ENCODE peak calls at places on chromosomes 7 and 10, in five cellular contexts. One of them, this sample, is unnamed.

GRCh38 chr7:128912281-128912680 is 1.8 kb upstream of the KCP start:
- DNase-seq in stomach: no peak
- DNase-seq in HepG2: no peak
- DNase-seq in breast epithelium: no peak
- DNase-seq in HCT116: no peak
- DNase-seq in this sample: peak; percentile 38

GRCh38 chr7:31096198-31096881 is 44.2 kb downstream of the ADCYAP1R1 start:
- DNase-seq in stomach: peak; percentile 18
- DNase-seq in HepG2: no peak
- DNase-seq in breast epithelium: no peak
- DNase-seq in HCT116: no peak
- DNase-seq in this sample: peak; percentile 55

GRCh38 chr7:96719164-96719563 is 9.5 kb upstream of the SEM1 start:
- DNase-seq in stomach: no peak
- DNase-seq in HepG2: no peak
- DNase-seq in breast epithelium: no peak
- DNase-seq in HCT116: no peak
- DNase-seq in this sample: no peak

GRCh38 chr10:79073784-79074432 is 5.1 kb downstream of the ZMIZ1 start:
- DNase-seq in stomach: peak; percentile 62
- DNase-seq in HepG2: peak; percentile 61
- DNase-seq in breast epithelium: no peak
- DNase-seq in HCT116: no peak
- DNase-seq in this sample: no peak

GRCh38 chr10:101214446-101215396 is 14.5 kb downstream of the LBX1 start:
- DNase-seq in stomach: peak; percentile 65
- DNase-seq in HepG2: peak; percentile 50
- DNase-seq in breast epithelium: no peak
- DNase-seq in HCT116: peak; percentile 66
- DNase-seq in this sample: peak; percentile 88

GRCh38 chr10:71706216-71707121 is 13.1 kb downstream of the C10orf105 start:
- DNase-seq in stomach: no peak
- DNase-seq in HepG2: no peak
- DNase-seq in breast epithelium: no peak
- DNase-seq in HCT116: no peak
- DNase-seq in this sample: no peak

GRCh38 chr10:48249004-48249762 is 25.3 kb downstream of the FRMPD2 start:
- DNase-seq in stomach: no peak
- DNase-seq in HepG2: no peak
- DNase-seq in breast epithelium: no peak
- DNase-seq in HCT116: no peak
- DNase-seq in this sample: peak; percentile 21

GRCh38 chr7:821688-822087 is 10.6 kb upstream of the SUN1 start:
- DNase-seq in stomach: no peak
- DNase-seq in HepG2: no peak
- DNase-seq in breast epithelium: no peak
- DNase-seq in HCT116: no peak
- DNase-seq in this sample: peak; percentile 25

GRCh38 chr10:14761372-14761771 is 13.3 kb downstream of the FAM107B start:
- DNase-seq in stomach: no peak
- DNase-seq in HepG2: no peak
- DNase-seq in breast epithelium: no peak
- DNase-seq in HCT116: no peak
- DNase-seq in this sample: no peak

DNA sequence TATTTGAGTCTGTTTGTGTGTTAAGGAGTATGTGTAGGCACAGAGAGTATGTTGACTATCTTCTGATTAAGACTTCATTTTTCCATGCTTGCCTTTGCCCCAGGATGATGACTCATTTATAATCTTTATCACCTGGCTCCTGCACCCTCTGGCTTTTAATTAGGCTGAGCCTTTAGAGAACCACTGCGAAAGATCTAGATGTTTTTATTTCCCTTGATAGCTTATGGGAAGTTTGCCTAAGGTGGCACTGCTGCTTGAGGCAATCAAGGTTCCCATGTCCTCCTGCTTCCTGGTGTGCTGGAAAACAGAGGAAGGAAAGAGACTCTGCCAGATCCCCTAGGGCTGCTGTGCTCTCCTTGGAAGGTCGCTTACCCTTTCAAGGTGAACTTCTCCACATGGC is 114.6 kb downstream of the ARL4A start:
- DNase-seq in stomach: peak; percentile 41
- DNase-seq in HepG2: no peak
- DNase-seq in breast epithelium: no peak
- DNase-seq in HCT116: peak; percentile 42
- DNase-seq in this sample: no peak
- TF ChIP-seq POLR2AphosphoS5 in stomach: peak; percentile 79
- TF ChIP-seq POLR2AphosphoS5 in HepG2: no peak
- TF ChIP-seq POLR2AphosphoS5 in breast epithelium: no peak
- TF ChIP-seq POLR2AphosphoS5 in HCT116: peak; percentile 38
- TF ChIP-seq POLR2AphosphoS5 in this sample: no peak

DNA sequence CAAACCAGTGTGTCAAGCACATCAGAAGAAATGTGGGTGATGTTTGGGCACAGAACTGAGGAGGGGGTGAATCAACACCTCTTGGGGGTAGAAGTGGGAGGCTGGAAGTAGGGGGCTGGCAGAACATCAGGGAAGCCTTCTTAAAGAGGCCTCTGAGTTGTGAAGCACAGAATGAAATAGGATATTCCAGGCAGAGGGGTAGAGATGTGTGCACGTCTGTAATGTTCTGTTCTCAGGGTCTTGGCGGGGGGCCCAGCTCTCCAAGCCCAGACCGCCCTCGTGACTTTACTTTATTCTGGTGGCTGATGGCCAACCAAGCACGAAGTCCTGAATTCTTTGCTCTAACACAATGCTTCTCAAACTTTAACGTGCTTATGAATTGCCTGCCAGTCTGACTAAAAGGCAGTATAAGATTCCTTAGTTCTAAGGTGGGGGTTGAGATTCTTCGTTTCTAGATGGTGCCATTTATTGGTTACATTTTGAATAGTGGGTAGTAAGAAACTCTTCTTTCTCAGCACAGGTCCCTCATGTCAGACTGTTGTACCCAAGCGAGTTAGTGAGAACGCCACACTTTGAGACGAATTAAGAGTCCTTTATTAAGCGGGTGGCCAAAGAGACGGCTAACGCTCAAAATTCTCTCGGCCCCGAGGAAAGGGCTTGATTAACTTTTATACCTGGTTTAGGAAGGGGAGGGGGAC is 8.2 kb downstream of the PRXL2A start:
- DNase-seq in stomach: peak; percentile 34
- DNase-seq in HepG2: no peak
- DNase-seq in breast epithelium: no peak
- DNase-seq in HCT116: no peak
- DNase-seq in this sample: no peak
- TF ChIP-seq POLR2AphosphoS5 in stomach: no peak
- TF ChIP-seq POLR2AphosphoS5 in HepG2: no peak
- TF ChIP-seq POLR2AphosphoS5 in breast epithelium: no peak
- TF ChIP-seq POLR2AphosphoS5 in HCT116: no peak
- TF ChIP-seq POLR2AphosphoS5 in this sample: no peak

GRCh38 chr7:156906281-156906680 is 13.3 kb upstream of the LMBR1 start:
- DNase-seq in stomach: no peak
- DNase-seq in HepG2: no peak
- DNase-seq in breast epithelium: no peak
- DNase-seq in HCT116: no peak
- DNase-seq in this sample: no peak

GRCh38 chr7:156897673-156898072 is 4.7 kb upstream of the LMBR1 start:
- DNase-seq in stomach: no peak
- DNase-seq in HepG2: no peak
- DNase-seq in breast epithelium: no peak
- DNase-seq in HCT116: no peak
- DNase-seq in this sample: no peak

GRCh38 chr7:156907656-156908055 is 14.7 kb upstream of the LMBR1 start:
- DNase-seq in stomach: no peak
- DNase-seq in HepG2: no peak
- DNase-seq in breast epithelium: no peak
- DNase-seq in HCT116: no peak
- DNase-seq in this sample: no peak

GRCh38 chr7:156898938-156899337 is 6.0 kb upstream of the LMBR1 start:
- DNase-seq in stomach: no peak
- DNase-seq in HepG2: no peak
- DNase-seq in breast epithelium: no peak
- DNase-seq in HCT116: no peak
- DNase-seq in this sample: no peak

GRCh38 chr7:156903232-156903909 is 10.4 kb upstream of the LMBR1 start:
- DNase-seq in stomach: peak; percentile 73
- DNase-seq in HepG2: peak; percentile 37
- DNase-seq in breast epithelium: no peak
- DNase-seq in HCT116: peak; percentile 89
- DNase-seq in this sample: peak; percentile 33
- TF ChIP-seq POLR2AphosphoS5 in stomach: peak; percentile 72
- TF ChIP-seq POLR2AphosphoS5 in HepG2: no peak
- TF ChIP-seq POLR2AphosphoS5 in breast epithelium: peak; percentile 83
- TF ChIP-seq POLR2AphosphoS5 in HCT116: peak; percentile 74
- TF ChIP-seq POLR2AphosphoS5 in this sample: peak; percentile 63

GRCh38 chr10:126417220-126417825 is 29.0 kb upstream of the ADAM12 start:
- DNase-seq in stomach: no peak
- DNase-seq in HepG2: peak; percentile 9
- DNase-seq in breast epithelium: no peak
- DNase-seq in HCT116: no peak
- DNase-seq in this sample: no peak

GRCh38 chr10:126423779-126424491 is 35.7 kb upstream of the ADAM12 start:
- DNase-seq in stomach: no peak
- DNase-seq in HepG2: no peak
- DNase-seq in breast epithelium: no peak
- DNase-seq in HCT116: no peak
- DNase-seq in this sample: no peak

GRCh38 chr10:126422561-126422960 is 34.3 kb upstream of the ADAM12 start:
- DNase-seq in stomach: no peak
- DNase-seq in HepG2: no peak
- DNase-seq in breast epithelium: no peak
- DNase-seq in HCT116: no peak
- DNase-seq in this sample: no peak

GRCh38 chr10:126421745-126422144 is 33.5 kb upstream of the ADAM12 start:
- DNase-seq in stomach: no peak
- DNase-seq in HepG2: no peak
- DNase-seq in breast epithelium: no peak
- DNase-seq in HCT116: no peak
- DNase-seq in this sample: no peak

DNA sequence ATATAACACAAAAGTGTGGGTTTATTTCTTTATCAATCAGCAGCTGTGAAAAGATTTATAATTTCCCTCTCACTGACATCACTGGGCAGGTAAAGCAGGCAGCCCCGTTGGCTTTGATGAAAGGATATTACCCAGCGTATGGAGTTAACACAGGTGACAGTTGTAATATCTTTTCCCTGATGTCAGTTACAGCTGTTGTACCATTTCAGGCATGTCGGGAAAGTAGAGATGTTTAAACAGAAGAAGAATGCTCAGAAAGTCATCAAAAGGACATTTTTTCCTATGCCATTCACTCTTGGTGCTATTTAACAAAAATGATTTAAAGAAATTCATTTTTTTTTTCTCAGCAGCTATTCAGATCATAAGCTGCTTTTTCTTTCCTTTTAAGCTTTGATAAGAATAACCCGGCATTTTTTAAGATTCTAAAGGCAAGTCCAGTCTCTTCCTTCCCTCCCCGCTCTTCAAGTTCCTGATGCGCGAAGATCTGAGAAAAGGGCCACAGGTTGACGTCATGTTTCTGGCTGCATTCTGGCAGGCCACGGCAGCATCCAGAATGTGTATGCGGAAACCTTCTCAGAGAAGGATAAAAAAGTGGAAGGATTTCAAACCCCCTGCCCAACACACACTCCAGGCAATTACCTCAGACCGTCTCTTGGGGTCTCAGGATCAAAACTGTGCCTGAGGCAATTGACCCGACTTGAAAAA is 32.4 kb upstream of the ADAM12 start:
- DNase-seq in stomach: no peak
- DNase-seq in HepG2: no peak
- DNase-seq in breast epithelium: no peak
- DNase-seq in HCT116: no peak
- DNase-seq in this sample: no peak
- TF ChIP-seq POLR2AphosphoS5 in stomach: no peak
- TF ChIP-seq POLR2AphosphoS5 in HepG2: no peak
- TF ChIP-seq POLR2AphosphoS5 in breast epithelium: no peak
- TF ChIP-seq POLR2AphosphoS5 in HCT116: no peak
- TF ChIP-seq POLR2AphosphoS5 in this sample: no peak

DNA sequence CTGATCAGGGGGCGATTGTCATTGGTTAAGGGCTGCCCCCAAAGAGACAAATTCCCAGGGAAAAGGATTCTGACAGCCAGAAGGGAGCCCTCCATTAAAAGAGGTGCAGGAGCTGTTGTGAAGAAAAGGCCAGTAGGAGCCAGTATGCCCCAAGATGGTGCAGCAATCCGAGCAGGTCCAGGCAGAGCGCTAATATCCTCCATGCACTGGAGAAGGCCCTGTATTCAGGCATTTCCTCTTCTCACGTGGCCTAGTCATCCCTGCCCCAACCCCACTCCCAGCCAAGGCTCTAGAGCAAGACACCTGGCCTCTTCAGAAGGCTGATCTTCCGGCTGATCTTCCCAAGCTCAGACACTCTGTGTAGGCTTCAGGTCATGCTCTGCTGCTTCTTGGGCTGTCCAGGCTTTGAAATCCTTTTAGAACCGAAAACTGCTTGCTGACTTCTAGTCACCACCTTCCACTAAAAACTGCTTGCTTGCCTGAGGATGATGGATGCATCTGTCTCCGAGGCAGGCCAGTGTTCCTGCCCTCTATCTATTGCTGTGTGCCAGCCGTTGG is 77.4 kb downstream of the CYP26A1 start:
- DNase-seq in stomach: no peak
- DNase-seq in HepG2: no peak
- DNase-seq in breast epithelium: no peak
- DNase-seq in HCT116: no peak
- DNase-seq in this sample: no peak
- TF ChIP-seq POLR2AphosphoS5 in stomach: no peak
- TF ChIP-seq POLR2AphosphoS5 in HepG2: no peak
- TF ChIP-seq POLR2AphosphoS5 in breast epithelium: no peak
- TF ChIP-seq POLR2AphosphoS5 in HCT116: no peak
- TF ChIP-seq POLR2AphosphoS5 in this sample: no peak

This sample was measured in spleen.